ENCODE peak calls at places on chromosomes 16 and 17, in four cellular contexts. U is adipocyte; Z is OCI-LY7; G is effector memory CD4-positive, alpha-beta T cell. N is an unnamed sample. For H3K9me3, the result is how much of the 10 kb centered on the place peaks cover.

GRCh38 chr16:56354016-56354415 is 71.3 kb downstream of the AMFR start:
- DNase-seq in Z (no peak), U (no peak), G (no peak), N (no peak)

GRCh38 chr17:40070895-40071719 is 8.3 kb downstream of the THRA start:
- DNase-seq in Z (no peak), U (peak), G (no peak), N (peak)

GRCh38 chr16:72481419-72481818 is 309.5 kb upstream of the PMFBP1 start:
- DNase-seq in G (no peak), Z (no peak), U (peak), N (no peak)

GRCh38 chr17:44898768-44899073 is 524 bp downstream of the EFTUD2 start:
- DNase-seq in G (no peak), U (peak), Z (no peak), N (no peak)

GRCh38 chr16:81956213-81956948 is 54.9 kb downstream of the SDR42E1 start:
- DNase-seq in U (peak), Z (no peak), G (no peak), N (no peak)

GRCh38 chr17:7408341-7408740 is 696 bp downstream of the NLGN2 start:
- DNase-seq in U (no peak), Z (no peak), G (no peak), N (no peak)

GRCh38 chr16:71568541-71568940 is 8.4 kb downstream of the TAT start:
- DNase-seq in U (no peak), G (no peak), Z (no peak), N (no peak)

GRCh38 chr17:79340771-79341528 is 266.3 kb downstream of the ENGASE start:
- DNase-seq in G (no peak), Z (peak), U (peak), N (no peak)

GRCh38 chr16:66516172-66516807 is 33.6 kb downstream of the TK2 start:
- DNase-seq in G (no peak), Z (peak), U (no peak), N (no peak)

GRCh38 chr16:64392456-64392855 is 729.4 kb downstream of the CDH11 start:
- DNase-seq in Z (no peak), U (no peak), G (no peak), N (no peak)

GRCh38 chr16:20868890-20869289 is 31.3 kb downstream of the DCUN1D3 start:
- DNase-seq in Z (no peak), U (no peak), G (no peak), N (no peak)

GRCh38 chr17:59890720-59891119 is 2.0 kb downstream of the TUBD1 start:
- DNase-seq in Z (no peak), U (peak), G (no peak), N (no peak)

GRCh38 chr17:72594248-72594647 is 473.4 kb downstream of the SOX9 start:
- DNase-seq in U (no peak), Z (no peak), G (no peak), N (no peak)

GRCh38 chr17:7844292-7845154 is 10.3 kb upstream of the TMEM88 start:
- DNase-seq in G (peak), U (peak), Z (peak), N (peak)

GRCh38 chr17:58756246-58757161 is 850 bp downstream of the PPM1E start:
- DNase-seq in U (peak), Z (peak), G (no peak), N (peak)

GRCh38 chr17:68368387-68368786 is 77.1 kb downstream of the ARSG start:
- DNase-seq in U (no peak), G (no peak), Z (no peak), N (peak)

GRCh38 chr17:37736428-37736827 is 8.4 kb downstream of the HNF1B start:
- DNase-seq in Z (no peak), G (no peak), U (no peak), N (no peak)
- H3K4me3 ChIP-seq in Z (no peak), G (no peak), U (no peak), N (no peak)

DNA sequence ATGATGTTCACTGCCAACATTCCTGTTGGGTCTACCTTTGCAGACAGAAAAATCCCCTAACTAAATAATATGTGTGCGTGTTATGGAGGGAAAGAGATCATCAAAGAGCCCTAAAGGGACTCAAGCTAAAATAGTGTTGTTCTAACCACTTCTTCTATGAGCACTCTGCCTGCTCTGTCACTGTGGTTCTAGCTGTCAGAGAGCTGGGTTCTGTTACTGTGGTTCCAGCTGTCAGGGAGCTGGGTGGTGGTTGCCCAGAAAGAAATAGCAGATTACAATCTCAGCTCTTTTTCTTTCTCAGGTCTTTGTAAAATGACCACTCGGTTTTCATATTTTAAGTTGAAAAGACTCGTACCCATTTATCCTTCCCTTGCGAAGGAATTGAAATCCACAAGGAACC is 176.3 kb downstream of the HS3ST3A1 start:
- DNase-seq in Z (no peak), U (no peak), G (no peak), N (no peak)
- H3K9me3 ChIP-seq in Z (under half), U (under half), G (under half), N (under half)

GRCh38 chr16:52993179-52993578 is 59.5 kb downstream of the CHD9NB start:
- DNase-seq in U (no peak), Z (no peak), G (no peak), N (no peak)

GRCh38 chr16:52991572-52991971 is 61.1 kb downstream of the CHD9NB start:
- DNase-seq in U (no peak), Z (no peak), G (no peak), N (no peak)

GRCh38 chr16:52997922-52998321 is 54.8 kb downstream of the CHD9NB start:
- DNase-seq in U (no peak), G (no peak), Z (no peak), N (no peak)

DNA sequence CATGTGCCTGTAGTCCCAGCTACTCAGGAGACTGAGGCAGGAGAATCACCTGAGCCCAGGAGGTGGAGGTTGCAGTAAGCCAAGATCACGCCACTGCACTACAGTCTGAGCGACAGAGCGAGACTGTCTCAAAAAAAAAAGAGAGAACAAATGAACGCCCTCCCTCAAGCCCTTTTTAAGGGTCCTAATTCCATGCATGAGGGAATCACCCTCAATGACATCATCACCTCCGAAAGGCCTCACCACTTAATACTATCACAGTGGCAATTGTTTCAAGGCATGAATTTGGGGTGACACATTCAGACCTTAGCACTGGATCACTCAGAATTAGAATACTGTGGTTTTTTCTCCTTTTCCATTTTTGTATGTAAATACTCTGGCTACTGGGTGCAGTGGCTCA is 57.8 kb downstream of the CHD9NB start:
- DNase-seq in U (no peak), Z (no peak), G (no peak), N (no peak)
- H3K4me3 ChIP-seq in U (no peak), Z (no peak), G (no peak), N (no peak)

GRCh38 chr17:82175166-82175565 is 37.5 kb downstream of the CCDC57 start:
- DNase-seq in U (no peak), Z (no peak), G (no peak), N (no peak)
- H3K9me3 ChIP-seq in U (under half), Z (under half), G (under half), N (under half)

GRCh38 chr17:80981929-80982425 is 9.7 kb upstream of the CHMP6 start:
- DNase-seq in G (no peak), Z (no peak), U (no peak), N (no peak)

GRCh38 chr17:80979547-80980378 is 11.9 kb upstream of the CHMP6 start:
- DNase-seq in Z (no peak), G (no peak), U (no peak), N (no peak)

GRCh38 chr17:80980397-80981061 is 11.1 kb upstream of the CHMP6 start:
- DNase-seq in U (no peak), Z (no peak), G (no peak), N (no peak)

GRCh38 chr17:80982426-80982974 is 9.1 kb upstream of the CHMP6 start:
- DNase-seq in Z (no peak), U (no peak), G (no peak), N (no peak)

GRCh38 chr17:80981062-80981902 is 10.4 kb upstream of the CHMP6 start:
- DNase-seq in G (no peak), Z (peak), U (peak), N (no peak)
- H3K4me3 ChIP-seq in G (no peak), Z (no peak), U (no peak), N (peak)